ENCODE peak calls at places on chromosomes 12 and 14, in nine cellular contexts. E is OCI-LY7, H is HepG2, I is stomach, O is tibial nerve, Q is cardiac muscle cell, J is astrocyte of the spinal cord, Z is fibroblast of lung, B is upper lobe of right lung. D is an unnamed sample.

GRCh38 chr14:72104011-72104613 is 171.9 kb downstream of the RGS6 start:
- DNase-seq in Z (no peak), H (no peak), I (no peak), Q (peak; percentile 31), J (no peak), B (no peak), O (no peak), E (peak; percentile 19), D (peak; percentile 33)

GRCh38 chr14:68952544-68953535 is 26.3 kb downstream of the ACTN1 start:
- DNase-seq in O (peak; percentile 53), E (no peak), B (no peak), H (no peak), Z (peak; percentile 98), I (no peak), J (peak; percentile 82), Q (peak; percentile 53), D (no peak)

GRCh38 chr14:89283327-89284060 is 133.5 kb downstream of the FOXN3 start:
- DNase-seq in I (no peak), J (no peak), E (no peak), Q (no peak), O (no peak), Z (no peak), B (no peak), H (no peak), D (no peak)

GRCh38 chr12:113932411-113933196 is 33.5 kb downstream of the RBM19 start:
- DNase-seq in J (peak; percentile 46), E (no peak), H (peak; percentile 14), I (no peak), Q (peak; percentile 21), O (peak; percentile 8), Z (peak; percentile 52), B (no peak), D (no peak)

GRCh38 chr12:130673036-130673705 is 42.9 kb downstream of the RIMBP2 start:
- DNase-seq in E (no peak), I (no peak), Q (no peak), B (no peak), O (no peak), H (no peak), Z (no peak), J (no peak), D (no peak)

GRCh38 chr12:130826151-130826801 is 12.8 kb downstream of the STX2 start:
- DNase-seq in J (peak; percentile 39), O (no peak), I (no peak), H (peak; percentile 33), E (peak; percentile 39), Z (peak; percentile 60), B (peak; percentile 84), Q (peak; percentile 28), D (peak; percentile 80)

GRCh38 chr12:83841620-83842019 is 1071.0 kb downstream of the SLC6A15 start:
- DNase-seq in H (no peak), O (no peak), Z (no peak), Q (no peak), J (peak; percentile 19), I (no peak), E (no peak), B (no peak), D (no peak)

GRCh38 chr12:6666211-6666610 is 3.3 kb upstream of the ING4 start:
- DNase-seq in I (no peak), J (peak; percentile 16), H (no peak), Q (no peak), O (no peak), E (no peak), B (no peak), Z (no peak), D (no peak)

GRCh38 chr12:115762934-115763333 is 514.6 kb downstream of the MED13L start:
- DNase-seq in O (no peak), I (no peak), Z (peak; percentile 29), Q (no peak), B (no peak), J (no peak), H (no peak), E (no peak), D (no peak)

GRCh38 chr12:124443929-124444712 is 123.3 kb downstream of the NCOR2 start:
- DNase-seq in Z (peak; percentile 24), E (no peak), B (no peak), O (no peak), H (no peak), I (no peak), Q (no peak), J (no peak), D (no peak)

GRCh38 chr12:124442772-124443445 is 124.5 kb downstream of the NCOR2 start:
- DNase-seq in O (no peak), E (no peak), Q (no peak), B (no peak), H (no peak), Z (no peak), I (no peak), J (peak; percentile 87), D (no peak)

GRCh38 chr12:124445826-124446225 is 121.6 kb downstream of the NCOR2 start:
- DNase-seq in I (no peak), B (no peak), H (no peak), Q (no peak), O (no peak), J (no peak), E (no peak), Z (no peak), D (no peak)

GRCh38 chr12:124446364-124446763 is 121.0 kb downstream of the NCOR2 start:
- DNase-seq in Z (no peak), E (no peak), I (no peak), H (no peak), Q (no peak), O (no peak), J (no peak), B (no peak), D (no peak)

DNA sequence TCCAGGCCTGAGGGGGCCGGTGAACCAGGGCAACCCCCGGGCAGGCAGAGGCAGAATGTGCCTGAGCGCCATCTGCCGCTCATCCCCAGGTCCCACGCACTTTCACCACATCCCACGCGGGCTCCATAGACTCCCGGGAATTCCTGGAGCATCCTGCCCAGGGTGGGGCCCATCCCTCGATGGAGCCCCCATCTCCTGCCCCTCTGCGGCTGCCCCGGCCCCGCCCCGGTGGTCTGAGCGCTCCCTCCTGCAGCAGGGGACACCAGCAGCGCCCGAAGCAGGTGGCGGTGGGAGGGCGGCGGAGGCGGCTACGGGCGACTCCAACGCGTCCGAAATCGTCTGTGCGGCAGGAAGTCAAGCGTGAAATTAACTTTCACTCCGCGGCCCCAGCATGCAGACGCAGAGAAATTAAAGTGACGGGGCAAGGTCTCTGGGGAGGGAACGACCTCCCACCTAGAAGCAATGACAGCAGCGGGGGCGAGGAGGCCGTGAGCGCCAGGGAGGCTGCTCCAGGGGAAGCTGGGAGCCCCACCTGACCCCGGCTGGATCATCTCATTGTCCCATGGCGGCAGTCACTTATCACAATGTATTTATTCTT is 122.2 kb downstream of the NCOR2 start:
- DNase-seq in B (no peak), H (no peak), Z (no peak), E (no peak), J (no peak), I (no peak), O (no peak), Q (no peak), D (no peak)
- TF ChIP-seq CTCF in B (no peak), H (no peak), Z (no peak), E (no peak), J (peak; percentile 19), I (no peak), O (no peak), Q (no peak), D (no peak)

DNA sequence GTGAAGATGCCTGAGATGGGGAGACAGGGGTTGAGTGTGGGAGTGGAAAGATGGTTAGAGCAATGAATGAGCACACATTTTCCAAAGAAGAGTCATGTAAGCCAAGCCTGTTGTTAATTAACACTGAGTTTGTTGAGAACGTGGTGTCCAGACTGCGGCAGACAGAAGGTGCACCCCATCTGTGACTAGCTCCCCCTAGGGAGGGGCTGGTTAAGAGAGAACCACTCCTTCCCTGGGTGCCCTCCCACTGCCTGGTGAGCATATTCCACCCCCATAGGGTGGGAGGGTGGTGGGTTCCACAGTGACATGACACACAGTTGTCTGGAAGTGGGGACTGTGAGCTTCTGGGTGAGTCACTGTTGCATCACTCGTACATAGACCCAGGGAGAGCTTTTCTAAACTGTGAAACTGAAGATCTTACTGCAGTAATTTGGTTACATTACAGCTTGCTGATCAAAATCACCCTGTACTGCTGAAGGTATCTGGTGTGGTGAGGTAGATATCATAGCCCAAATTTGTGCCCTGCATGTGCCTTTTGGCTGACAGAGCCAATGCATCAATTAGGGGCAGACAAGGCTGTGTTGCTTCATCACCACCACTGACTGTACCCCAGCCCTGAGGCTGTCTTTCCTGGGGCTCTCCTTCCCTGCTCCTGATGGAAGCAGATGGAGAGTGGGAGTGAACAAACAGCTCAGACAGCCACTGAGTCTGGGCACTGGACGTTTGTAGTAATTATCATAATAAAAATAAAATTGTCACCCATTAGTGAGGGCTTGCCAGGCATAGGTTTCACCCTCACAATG is 150.9 kb downstream of the EMP1 start:
- DNase-seq in J (peak; percentile 71), Q (no peak), Z (peak; percentile 52), H (no peak), I (no peak), O (peak; percentile 8), B (no peak), E (no peak), D (peak; percentile 56)
- TF ChIP-seq CTCF in J (peak; percentile 16), Q (no peak), Z (no peak), H (no peak), I (no peak), O (no peak), B (no peak), E (no peak), D (no peak)

DNA sequence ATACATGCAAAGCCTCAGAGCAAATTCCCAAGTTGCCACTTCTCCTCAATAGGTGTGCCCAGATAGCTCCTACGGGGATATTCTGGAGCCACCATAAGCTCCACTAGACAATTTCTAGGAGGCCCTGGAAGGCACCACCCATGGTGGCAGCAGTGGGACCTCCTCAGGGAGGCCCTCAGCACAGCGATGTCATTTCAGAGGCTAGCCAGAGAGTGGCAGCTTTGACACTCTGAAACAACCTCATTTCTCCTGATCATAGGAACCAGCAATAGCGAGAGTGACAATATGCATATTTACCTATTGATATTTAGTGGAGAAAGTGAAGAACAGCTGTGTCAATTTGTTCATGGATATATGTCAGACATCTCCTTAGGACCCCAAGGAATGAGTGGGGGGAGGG is 612.3 kb downstream of the SOX5 start:
- DNase-seq in Z (no peak), I (no peak), E (no peak), O (no peak), Q (no peak), B (no peak), J (no peak), H (no peak), D (peak; percentile 17)
- TF ChIP-seq CTCF in Z (no peak), I (no peak), E (peak; percentile 19), O (no peak), Q (no peak), B (no peak), J (no peak), H (no peak), D (no peak)

DNA sequence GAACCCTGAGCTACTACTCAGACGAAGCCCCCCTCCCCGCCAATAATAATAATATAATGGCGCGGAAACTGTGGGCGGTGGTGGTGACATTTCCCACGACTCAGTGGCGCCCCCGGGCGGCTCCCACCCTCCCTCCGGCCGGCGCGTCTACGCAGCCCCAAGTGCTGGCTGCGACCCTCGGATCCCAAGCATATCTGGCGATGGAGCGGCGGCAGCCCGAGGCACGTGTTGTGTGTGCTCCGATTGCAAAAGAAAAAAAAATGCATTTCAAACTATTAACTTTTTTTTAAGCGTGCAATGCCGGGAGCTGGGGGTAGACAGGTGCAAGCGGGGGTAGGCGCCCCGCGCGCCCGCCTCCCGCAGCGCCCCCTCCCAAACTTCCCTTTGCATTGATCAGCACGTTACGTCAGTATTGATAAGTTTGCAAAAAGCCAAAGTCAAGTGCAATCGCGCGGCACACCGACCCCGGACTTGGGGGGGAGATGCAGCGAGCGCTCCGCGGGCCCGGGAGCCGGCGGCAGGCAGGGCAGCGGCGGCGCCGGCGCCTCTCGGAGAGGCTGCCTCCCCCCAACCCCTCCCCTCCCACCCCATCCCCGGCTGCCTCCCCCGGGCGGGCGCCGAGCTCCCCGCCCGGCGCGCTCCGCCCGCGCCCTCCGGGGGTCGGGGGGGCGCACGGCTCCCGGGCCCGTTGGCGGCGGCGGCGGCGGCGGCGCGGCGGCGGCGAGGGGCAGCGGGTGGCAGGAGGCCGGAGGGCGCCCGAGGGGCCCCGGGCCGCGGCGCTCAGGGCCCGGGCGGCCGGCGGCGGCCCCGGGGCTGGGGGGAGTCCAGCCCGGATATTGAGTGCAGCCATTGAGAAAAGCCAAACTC is 113.1 kb upstream of the MYL2 start:
- DNase-seq in B (no peak), E (no peak), O (no peak), Z (no peak), Q (peak; percentile 65), J (no peak), I (no peak), H (no peak), D (peak; percentile 22)
- TF ChIP-seq CTCF in B (peak; percentile 18), E (peak; percentile 48), O (no peak), Z (no peak), Q (no peak), J (peak; percentile 23), I (no peak), H (peak; percentile 12), D (peak; percentile 35)